ENCODE peak calls at places on chromosomes 5 and 9, in eight cellular contexts. One of them, this sample, is unnamed.
A peak's percentile ranks its signal among the peaks of the same experiment; 100 is the strongest.

GRCh38 chr9:1979815-1980367 is 35.3 kb upstream of the SMARCA2 start:
- DNase-seq in colonic mucosa: no peak
- DNase-seq in tibial nerve: peak; percentile 14
- DNase-seq in neural progenitor cell: no peak
- DNase-seq in breast epithelium: peak; percentile 21
- DNase-seq in OCI-LY7: no peak
- DNase-seq in heart right ventricle: peak; percentile 21
- DNase-seq in kidney: peak; percentile 71
- DNase-seq in this sample: no peak

GRCh38 chr5:90547072-90547536 is 11.5 kb upstream of the ADGRV1 start:
- DNase-seq in kidney: no peak
- DNase-seq in heart right ventricle: no peak
- DNase-seq in breast epithelium: no peak
- DNase-seq in neural progenitor cell: no peak
- DNase-seq in OCI-LY7: no peak
- DNase-seq in colonic mucosa: no peak
- DNase-seq in tibial nerve: no peak
- DNase-seq in this sample: no peak

GRCh38 chr9:133275105-133276000 is at the start of gene ABO:
- DNase-seq in breast epithelium: no peak
- DNase-seq in tibial nerve: no peak
- DNase-seq in OCI-LY7: no peak
- DNase-seq in colonic mucosa: peak; percentile 61
- DNase-seq in neural progenitor cell: peak; percentile 61
- DNase-seq in kidney: no peak
- DNase-seq in heart right ventricle: peak; percentile 48
- DNase-seq in this sample: no peak

GRCh38 chr9:101354765-101355708 is 29.8 kb downstream of the BAAT start:
- DNase-seq in neural progenitor cell: no peak
- DNase-seq in breast epithelium: no peak
- DNase-seq in OCI-LY7: no peak
- DNase-seq in heart right ventricle: no peak
- DNase-seq in colonic mucosa: peak; percentile 50
- DNase-seq in kidney: no peak
- DNase-seq in tibial nerve: no peak
- DNase-seq in this sample: no peak

GRCh38 chr9:15136646-15137045 is 170.4 kb downstream of the TTC39B start:
- DNase-seq in neural progenitor cell: no peak
- DNase-seq in kidney: no peak
- DNase-seq in breast epithelium: no peak
- DNase-seq in tibial nerve: no peak
- DNase-seq in OCI-LY7: no peak
- DNase-seq in colonic mucosa: no peak
- DNase-seq in heart right ventricle: no peak
- DNase-seq in this sample: no peak

GRCh38 chr5:152642406-152642805 is 237.3 kb upstream of the NMUR2 start:
- DNase-seq in neural progenitor cell: no peak
- DNase-seq in colonic mucosa: no peak
- DNase-seq in tibial nerve: no peak
- DNase-seq in kidney: no peak
- DNase-seq in breast epithelium: no peak
- DNase-seq in OCI-LY7: no peak
- DNase-seq in heart right ventricle: no peak
- DNase-seq in this sample: no peak

GRCh38 chr9:126380447-126380846 is 53.8 kb downstream of the MVB12B start:
- DNase-seq in colonic mucosa: no peak
- DNase-seq in neural progenitor cell: no peak
- DNase-seq in tibial nerve: no peak
- DNase-seq in breast epithelium: peak; percentile 2
- DNase-seq in OCI-LY7: no peak
- DNase-seq in kidney: peak; percentile 24
- DNase-seq in heart right ventricle: no peak
- DNase-seq in this sample: no peak

GRCh38 chr9:112012026-112012902 is 115.7 kb downstream of the UGCG start:
- DNase-seq in neural progenitor cell: no peak
- DNase-seq in kidney: no peak
- DNase-seq in tibial nerve: no peak
- DNase-seq in heart right ventricle: peak; percentile 30
- DNase-seq in colonic mucosa: peak; percentile 73
- DNase-seq in OCI-LY7: peak; percentile 20
- DNase-seq in breast epithelium: peak; percentile 68
- DNase-seq in this sample: no peak

GRCh38 chr5:143592648-143593047 is 189.2 kb upstream of the NR3C1 start:
- DNase-seq in OCI-LY7: peak; percentile 93
- DNase-seq in breast epithelium: no peak
- DNase-seq in tibial nerve: no peak
- DNase-seq in colonic mucosa: no peak
- DNase-seq in kidney: no peak
- DNase-seq in heart right ventricle: no peak
- DNase-seq in neural progenitor cell: no peak
- DNase-seq in this sample: no peak

GRCh38 chr9:76605271-76605670 is 146.3 kb downstream of the GCNT1 start:
- DNase-seq in OCI-LY7: peak; percentile 64
- DNase-seq in neural progenitor cell: no peak
- DNase-seq in kidney: no peak
- DNase-seq in heart right ventricle: no peak
- DNase-seq in colonic mucosa: no peak
- DNase-seq in breast epithelium: no peak
- DNase-seq in tibial nerve: no peak
- DNase-seq in this sample: no peak

GRCh38 chr5:14872070-14872989 is 752 bp upstream of the ANKH start:
- DNase-seq in tibial nerve: peak; percentile 60
- DNase-seq in colonic mucosa: peak; percentile 76
- DNase-seq in OCI-LY7: peak; percentile 64
- DNase-seq in heart right ventricle: peak; percentile 81
- DNase-seq in kidney: peak; percentile 88
- DNase-seq in neural progenitor cell: peak; percentile 58
- DNase-seq in breast epithelium: peak; percentile 59
- DNase-seq in this sample: peak; percentile 62

GRCh38 chr9:136862849-136863622 is 3.1 kb downstream of the EDF1 start:
- DNase-seq in colonic mucosa: no peak
- DNase-seq in OCI-LY7: no peak
- DNase-seq in tibial nerve: no peak
- DNase-seq in kidney: peak; percentile 64
- DNase-seq in neural progenitor cell: no peak
- DNase-seq in breast epithelium: no peak
- DNase-seq in heart right ventricle: no peak
- DNase-seq in this sample: no peak

GRCh38 chr9:801399-802071 is 40.0 kb upstream of the DMRT1 start:
- DNase-seq in tibial nerve: no peak
- DNase-seq in neural progenitor cell: no peak
- DNase-seq in OCI-LY7: no peak
- DNase-seq in colonic mucosa: no peak
- DNase-seq in kidney: no peak
- DNase-seq in heart right ventricle: no peak
- DNase-seq in breast epithelium: no peak
- DNase-seq in this sample: no peak

GRCh38 chr9:32404402-32404801 is 20.0 kb downstream of the ACO1 start:
- DNase-seq in heart right ventricle: no peak
- DNase-seq in neural progenitor cell: no peak
- DNase-seq in OCI-LY7: no peak
- DNase-seq in tibial nerve: no peak
- DNase-seq in colonic mucosa: no peak
- DNase-seq in breast epithelium: no peak
- DNase-seq in kidney: no peak
- DNase-seq in this sample: no peak

GRCh38 chr5:153863941-153864340 is 174.8 kb downstream of the FAM114A2 start:
- DNase-seq in colonic mucosa: no peak
- DNase-seq in heart right ventricle: no peak
- DNase-seq in neural progenitor cell: no peak
- DNase-seq in tibial nerve: no peak
- DNase-seq in OCI-LY7: no peak
- DNase-seq in kidney: no peak
- DNase-seq in breast epithelium: no peak
- DNase-seq in this sample: no peak

GRCh38 chr9:92715488-92716231 is 45.7 kb upstream of the IPPK start:
- DNase-seq in colonic mucosa: peak; percentile 67
- DNase-seq in neural progenitor cell: no peak
- DNase-seq in kidney: no peak
- DNase-seq in tibial nerve: no peak
- DNase-seq in heart right ventricle: peak; percentile 47
- DNase-seq in breast epithelium: no peak
- DNase-seq in OCI-LY7: no peak
- DNase-seq in this sample: no peak

GRCh38 chr5:135204151-135204600 is 170.1 kb upstream of the PITX1 start:
- DNase-seq in breast epithelium: no peak
- DNase-seq in OCI-LY7: peak; percentile 57
- DNase-seq in colonic mucosa: peak; percentile 10
- DNase-seq in heart right ventricle: no peak
- DNase-seq in kidney: no peak
- DNase-seq in tibial nerve: no peak
- DNase-seq in neural progenitor cell: peak; percentile 35
- DNase-seq in this sample: no peak

GRCh38 chr9:90002299-90003045 is 397.7 kb downstream of the GADD45G start:
- DNase-seq in neural progenitor cell: no peak
- DNase-seq in breast epithelium: no peak
- DNase-seq in kidney: no peak
- DNase-seq in tibial nerve: no peak
- DNase-seq in colonic mucosa: no peak
- DNase-seq in heart right ventricle: no peak
- DNase-seq in OCI-LY7: peak; percentile 24
- DNase-seq in this sample: no peak

GRCh38 chr5:32174011-32174866 is at the start of gene GOLPH3:
- DNase-seq in colonic mucosa: peak; percentile 95
- DNase-seq in neural progenitor cell: peak; percentile 97
- DNase-seq in heart right ventricle: peak; percentile 96
- DNase-seq in kidney: peak; percentile 98
- DNase-seq in breast epithelium: peak; percentile 91
- DNase-seq in OCI-LY7: peak; percentile 93
- DNase-seq in tibial nerve: peak; percentile 95
- DNase-seq in this sample: peak; percentile 86

DNA sequence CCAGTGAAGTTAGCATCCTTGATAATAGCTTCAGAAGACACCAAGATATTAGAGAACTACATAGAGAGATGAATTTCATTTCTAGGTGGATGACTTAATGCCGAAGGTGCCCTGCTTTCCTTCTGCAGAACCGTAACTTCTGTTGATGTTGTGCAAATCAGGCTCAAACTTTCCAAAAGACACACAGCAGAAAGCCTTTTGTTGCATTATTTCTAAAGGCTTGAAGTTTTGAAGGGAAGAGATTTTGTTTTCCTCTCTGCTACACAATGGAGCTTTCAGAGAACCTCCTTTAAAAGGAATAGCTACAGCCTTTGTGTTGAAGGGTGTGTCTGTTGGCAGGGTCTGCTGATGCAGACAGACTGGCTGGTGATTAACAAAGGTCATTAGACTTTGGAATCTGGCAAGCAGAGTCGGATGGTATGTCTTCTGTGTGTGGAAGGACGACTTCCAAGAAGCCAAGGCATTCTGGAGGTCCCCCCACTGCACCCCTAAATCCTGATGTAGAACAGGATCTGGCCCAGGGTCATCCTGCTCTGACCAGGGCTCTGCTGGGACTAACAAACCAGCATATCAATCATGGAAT is 57.8 kb downstream of the ZNF462 start:
- DNase-seq in breast epithelium: no peak
- DNase-seq in kidney: no peak
- DNase-seq in OCI-LY7: no peak
- DNase-seq in tibial nerve: no peak
- DNase-seq in neural progenitor cell: peak; percentile 51
- DNase-seq in heart right ventricle: no peak
- DNase-seq in colonic mucosa: peak; percentile 73
- DNase-seq in this sample: no peak
- H3K27ac ChIP-seq in breast epithelium: peak overlapping the region; percentile 85
- H3K27ac ChIP-seq in kidney: peak overlapping the region; percentile 86
- H3K27ac ChIP-seq in OCI-LY7: no peak overlapping the region
- H3K27ac ChIP-seq in tibial nerve: peak overlapping the region; percentile 88
- H3K27ac ChIP-seq in neural progenitor cell: peak overlapping the region; percentile 82
- H3K27ac ChIP-seq in heart right ventricle: peak overlapping the region; percentile 92
- H3K27ac ChIP-seq in colonic mucosa: peak overlapping the region; percentile 71
- H3K27ac ChIP-seq in this sample: no peak overlapping the region

GRCh38 chr9:93909242-93909616 is 45.9 kb downstream of the BARX1 start:
- DNase-seq in heart right ventricle: no peak
- DNase-seq in breast epithelium: no peak
- DNase-seq in colonic mucosa: no peak
- DNase-seq in tibial nerve: no peak
- DNase-seq in neural progenitor cell: no peak
- DNase-seq in OCI-LY7: no peak
- DNase-seq in kidney: no peak
- DNase-seq in this sample: no peak
- TF ChIP-seq CTCF in heart right ventricle: no peak
- TF ChIP-seq CTCF in breast epithelium: no peak
- TF ChIP-seq CTCF in colonic mucosa: no peak
- TF ChIP-seq CTCF in tibial nerve: no peak
- TF ChIP-seq CTCF in neural progenitor cell: no peak
- TF ChIP-seq CTCF in OCI-LY7: no peak
- TF ChIP-seq CTCF in kidney: no peak
- TF ChIP-seq CTCF in this sample: no peak

GRCh38 chr5:142545653-142546322 is 140.1 kb downstream of the FGF1 start:
- DNase-seq in colonic mucosa: no peak
- DNase-seq in tibial nerve: no peak
- DNase-seq in breast epithelium: no peak
- DNase-seq in kidney: no peak
- DNase-seq in heart right ventricle: no peak
- DNase-seq in OCI-LY7: no peak
- DNase-seq in neural progenitor cell: no peak
- DNase-seq in this sample: no peak
- H3K27ac ChIP-seq in colonic mucosa: no peak overlapping the region
- H3K27ac ChIP-seq in tibial nerve: no peak overlapping the region
- H3K27ac ChIP-seq in breast epithelium: no peak overlapping the region
- H3K27ac ChIP-seq in kidney: peak overlapping the region; percentile 32
- H3K27ac ChIP-seq in heart right ventricle: no peak overlapping the region
- H3K27ac ChIP-seq in OCI-LY7: no peak overlapping the region
- H3K27ac ChIP-seq in neural progenitor cell: no peak overlapping the region
- H3K27ac ChIP-seq in this sample: no peak overlapping the region

GRCh38 chr5:149429839-149430721 is 51.0 kb upstream of the IL17B start:
- DNase-seq in breast epithelium: peak; percentile 68
- DNase-seq in tibial nerve: no peak
- DNase-seq in heart right ventricle: peak; percentile 72
- DNase-seq in colonic mucosa: peak; percentile 47
- DNase-seq in neural progenitor cell: no peak
- DNase-seq in OCI-LY7: peak; percentile 42
- DNase-seq in kidney: peak; percentile 93
- DNase-seq in this sample: no peak
- TF ChIP-seq CTCF in breast epithelium: no peak
- TF ChIP-seq CTCF in tibial nerve: no peak
- TF ChIP-seq CTCF in heart right ventricle: peak; percentile 40
- TF ChIP-seq CTCF in colonic mucosa: no peak
- TF ChIP-seq CTCF in neural progenitor cell: peak; percentile 27
- TF ChIP-seq CTCF in OCI-LY7: peak; percentile 39
- TF ChIP-seq CTCF in kidney: no peak
- TF ChIP-seq CTCF in this sample: no peak